ENCODE peak calls at places on chromosomes 16 and 17, in five cellular contexts. Y is AG04449, M is NCI-H526, S is NCI-H1436, Z is Kasumi-1. C is an unnamed sample.
A peak's percentile ranks its signal among the peaks of the same experiment; 100 is the strongest.

GRCh38 chr16:89562939-89563338 is 2.5 kb downstream of the RPL13 start:
- DNase-seq in Y (no peak), M (no peak), S (no peak), Z (no peak), C (no peak)

GRCh38 chr17:64565563-64565962 is 58.8 kb downstream of the CEP95 start:
- DNase-seq in Y (no peak), M (no peak), S (no peak), Z (no peak), C (no peak)

GRCh38 chr17:61007980-61008379 is 330.3 kb downstream of the BCAS3 start:
- DNase-seq in Y (no peak), M (no peak), S (no peak), Z (no peak), C (peak; percentile 12)

GRCh38 chr16:49283376-49284049 is 1.9 kb upstream of the CBLN1 start:
- DNase-seq in Y (no peak), M (peak; percentile 23), S (peak; percentile 33), Z (no peak), C (no peak)

GRCh38 chr17:44095647-44096496 is 25.3 kb downstream of the G6PC3 start:
- DNase-seq in Y (no peak), M (peak; percentile 80), S (peak; percentile 72), Z (peak; percentile 98), C (no peak)

GRCh38 chr17:4195306-4195705 is 52.3 kb downstream of the CYB5D2 start:
- DNase-seq in Y (no peak), M (no peak), S (no peak), Z (no peak), C (no peak)

GRCh38 chr17:34740936-34741515 is 161.6 kb downstream of the TMEM132E start:
- DNase-seq in Y (no peak), M (no peak), S (no peak), Z (no peak), C (no peak)

GRCh38 chr16:56547120-56547948 is 17.5 kb upstream of the MT4 start:
- DNase-seq in Y (peak; percentile 14), M (peak; percentile 35), S (no peak), Z (peak; percentile 6), C (peak; percentile 17)

GRCh38 chr17:81317992-81318391 is 22.9 kb upstream of the SLC38A10 start:
- DNase-seq in Y (no peak), M (no peak), S (no peak), Z (no peak), C (no peak)

GRCh38 chr17:3907483-3908216 is 8.6 kb downstream of the P2RX1 start:
- DNase-seq in Y (no peak), M (no peak), S (no peak), Z (no peak), C (no peak)

GRCh38 chr16:82694239-82694874 is 67.6 kb downstream of the CDH13 start:
- DNase-seq in Y (peak; percentile 50), M (no peak), S (no peak), Z (no peak), C (no peak)

GRCh38 chr17:6923385-6923784 is 72.5 kb upstream of the ALOX12 start:
- DNase-seq in Y (no peak), M (no peak), S (no peak), Z (no peak), C (no peak)

GRCh38 chr17:5121186-5121841 is 5.5 kb downstream of the USP6 start:
- DNase-seq in Y (no peak), M (no peak), S (no peak), Z (no peak), C (no peak)

GRCh38 chr16:745739-746138 is 4.9 kb upstream of the CIAO3 start:
- DNase-seq in Y (no peak), M (peak; percentile 63), S (peak; percentile 45), Z (no peak), C (no peak)

GRCh38 chr17:58991718-58992331 is 114.9 kb downstream of the TRIM37 start:
- DNase-seq in Y (peak; percentile 70), M (no peak), S (no peak), Z (no peak), C (no peak)

GRCh38 chr17:28240688-28241340 is 78.2 kb upstream of the TMEM97 start:
- DNase-seq in Y (no peak), M (no peak), S (no peak), Z (no peak), C (no peak)

GRCh38 chr17:76032780-76033108 is 5.6 kb upstream of the EVPL start:
- DNase-seq in Y (no peak), M (no peak), S (no peak), Z (no peak), C (no peak)

GRCh38 chr16:72467157-72467759 is 295.3 kb upstream of the PMFBP1 start:
- DNase-seq in Y (peak; percentile 10), M (peak; percentile 50), S (peak; percentile 31), Z (peak; percentile 76), C (peak; percentile 0)

GRCh38 chr17:21042434-21043295 is at the start of gene USP22:
- DNase-seq in Y (no peak), M (no peak), S (peak; percentile 99), Z (no peak), C (no peak)

GRCh38 chr17:81509687-81510523 is 2.7 kb downstream of the ACTG1 start:
- DNase-seq in Y (no peak), M (no peak), S (no peak), Z (peak; percentile 59), C (no peak)

GRCh38 chr16:65044861-65045260 is 77.0 kb downstream of the CDH11 start:
- DNase-seq in Y (peak; percentile 63), M (no peak), S (no peak), Z (no peak), C (no peak)

GRCh38 chr16:65702707-65703402 is 581.0 kb upstream of the CDH11 start:
- DNase-seq in Y (no peak), M (no peak), S (no peak), Z (no peak), C (no peak)

GRCh38 chr17:19447085-19447583 is 36.1 kb downstream of the RNF112 start:
- DNase-seq in Y (peak; percentile 19), M (peak; percentile 64), S (peak; percentile 90), Z (peak; percentile 46), C (peak; percentile 89)

GRCh38 chr17:65137076-65137935 is at the start of gene RGS9:
- DNase-seq in Y (no peak), M (peak; percentile 83), S (peak; percentile 88), Z (peak; percentile 72), C (peak; percentile 75)

GRCh38 chr17:74923538-74924249 is 379 bp upstream of the OTOP2 start:
- DNase-seq in Y (no peak), M (peak; percentile 74), S (peak; percentile 49), Z (peak; percentile 55), C (peak; percentile 75)

C was measured in cerebellum.